ENCODE peak calls at places on chromosomes 16 and 17, in five cellular contexts. P is tibial artery, U is fibroblast of the aortic adventitia, T is cardiac muscle cell, Q is AG09309. M is an unnamed sample.
A peak's percentile ranks its signal among the peaks of the same experiment; 100 is the strongest.

GRCh38 chr17:71869293-71869692 is 251.5 kb upstream of the SOX9 start:
- DNase-seq in P (no peak), U (no peak), T (no peak), Q (no peak), M (no peak)

GRCh38 chr17:7582401-7583252 is 1.0 kb upstream of the MPDU1 start:
- DNase-seq in P (peak; percentile 76), U (no peak), T (no peak), Q (no peak), M (no peak)

GRCh38 chr17:9472541-9472940 is 103.1 kb downstream of the STX8 start:
- DNase-seq in P (no peak), U (no peak), T (peak; percentile 49), Q (no peak), M (no peak)

GRCh38 chr16:683396-684066 is 603 bp downstream of the JMJD8 start:
- DNase-seq in P (no peak), U (no peak), T (no peak), Q (no peak), M (no peak)

GRCh38 chr17:652310-652709 is 62.3 kb downstream of the VPS53 start:
- DNase-seq in P (peak; percentile 91), U (peak; percentile 92), T (peak; percentile 45), Q (no peak), M (no peak)

GRCh38 chr17:66548158-66548557 is 245.7 kb downstream of the PRKCA start:
- DNase-seq in P (no peak), U (no peak), T (no peak), Q (no peak), M (peak; percentile 42)

GRCh38 chr17:27315322-27315721 is 21.4 kb downstream of the WSB1 start:
- DNase-seq in P (peak; percentile 96), U (peak; percentile 94), T (peak; percentile 91), Q (peak; percentile 88), M (no peak)

GRCh38 chr17:75623386-75623785 is 9.8 kb upstream of the SMIM5 start:
- DNase-seq in P (no peak), U (no peak), T (no peak), Q (no peak), M (no peak)

GRCh38 chr17:45823598-45823997 is 21.1 kb upstream of the SPPL2C start:
- DNase-seq in P (no peak), U (no peak), T (no peak), Q (no peak), M (no peak)

GRCh38 chr17:7207120-7208001 is 12.3 kb downstream of the DLG4 start:
- DNase-seq in P (no peak), U (peak; percentile 40), T (peak; percentile 75), Q (no peak), M (no peak)

GRCh38 chr16:75836377-75837010 is 110.2 kb upstream of the CPHXL start:
- DNase-seq in P (no peak), U (no peak), T (no peak), Q (no peak), M (no peak)

GRCh38 chr17:16085066-16085699 is 85.6 kb downstream of the TTC19 start:
- DNase-seq in P (no peak), U (peak; percentile 89), T (peak; percentile 73), Q (peak; percentile 60), M (no peak)

GRCh38 chr17:4433515-4434031 is at the start of gene SPNS3:
- DNase-seq in P (no peak), U (no peak), T (no peak), Q (no peak), M (no peak)

GRCh38 chr16:11402051-11402744 is 56.9 kb downstream of the RMI2 start:
- DNase-seq in P (no peak), U (no peak), T (no peak), Q (no peak), M (no peak)

GRCh38 chr16:87263418-87264052 is 53.7 kb downstream of the C16orf95 start:
- DNase-seq in P (no peak), U (no peak), T (no peak), Q (no peak), M (no peak)

GRCh38 chr17:77303620-77304019 is 162.9 kb downstream of the SEC14L1 start:
- DNase-seq in P (no peak), U (peak; percentile 29), T (peak; percentile 16), Q (no peak), M (no peak)

GRCh38 chr16:27238016-27238587 is 30.5 kb downstream of the NSMCE1 start:
- DNase-seq in P (peak; percentile 68), U (no peak), T (no peak), Q (no peak), M (no peak)

GRCh38 chr16:85451646-85452363 is 161.3 kb upstream of the GSE1 start:
- DNase-seq in P (no peak), U (no peak), T (no peak), Q (no peak), M (no peak)

GRCh38 chr17:74945543-74945942 is 9.8 kb downstream of the OTOP3 start:
- DNase-seq in P (no peak), U (no peak), T (no peak), Q (no peak), M (no peak)

GRCh38 chr17:9368631-9369030 is 207.0 kb downstream of the STX8 start:
- DNase-seq in P (no peak), U (no peak), T (no peak), Q (no peak), M (no peak)

GRCh38 chr17:4551141-4551540 is 4.0 kb downstream of the MYBBP1A start:
- DNase-seq in P (no peak), U (no peak), T (no peak), Q (no peak), M (no peak)

GRCh38 chr17:75840779-75841123 is 3.5 kb downstream of the UNC13D start:
- DNase-seq in P (no peak), U (no peak), T (no peak), Q (no peak), M (no peak)

GRCh38 chr16:87593710-87594258 is 8.5 kb upstream of the JPH3 start:
- DNase-seq in P (no peak), U (no peak), T (no peak), Q (no peak), M (no peak)

GRCh38 chr17:75535119-75535537 is 9.6 kb downstream of the LLGL2 start:
- DNase-seq in P (no peak), U (no peak), T (no peak), Q (no peak), M (no peak)

GRCh38 chr16:9330036-9330545 is 238.6 kb downstream of the HAPSTR1 start:
- DNase-seq in P (peak; percentile 69), U (no peak), T (no peak), Q (no peak), M (no peak)

GRCh38 chr17:44919885-44920564 is 4.7 kb upstream of the GFAP start:
- DNase-seq in P (peak; percentile 87), U (peak; percentile 86), T (peak; percentile 88), Q (peak; percentile 37), M (no peak)

GRCh38 chr17:82528484-82529265 is 9.1 kb downstream of the FOXK2 start:
- DNase-seq in P (peak; percentile 80), U (no peak), T (peak; percentile 12), Q (no peak), M (no peak)

GRCh38 chr17:68634345-68634876 is 33.2 kb upstream of the FAM20A start:
- DNase-seq in P (no peak), U (no peak), T (no peak), Q (no peak), M (no peak)

DNA sequence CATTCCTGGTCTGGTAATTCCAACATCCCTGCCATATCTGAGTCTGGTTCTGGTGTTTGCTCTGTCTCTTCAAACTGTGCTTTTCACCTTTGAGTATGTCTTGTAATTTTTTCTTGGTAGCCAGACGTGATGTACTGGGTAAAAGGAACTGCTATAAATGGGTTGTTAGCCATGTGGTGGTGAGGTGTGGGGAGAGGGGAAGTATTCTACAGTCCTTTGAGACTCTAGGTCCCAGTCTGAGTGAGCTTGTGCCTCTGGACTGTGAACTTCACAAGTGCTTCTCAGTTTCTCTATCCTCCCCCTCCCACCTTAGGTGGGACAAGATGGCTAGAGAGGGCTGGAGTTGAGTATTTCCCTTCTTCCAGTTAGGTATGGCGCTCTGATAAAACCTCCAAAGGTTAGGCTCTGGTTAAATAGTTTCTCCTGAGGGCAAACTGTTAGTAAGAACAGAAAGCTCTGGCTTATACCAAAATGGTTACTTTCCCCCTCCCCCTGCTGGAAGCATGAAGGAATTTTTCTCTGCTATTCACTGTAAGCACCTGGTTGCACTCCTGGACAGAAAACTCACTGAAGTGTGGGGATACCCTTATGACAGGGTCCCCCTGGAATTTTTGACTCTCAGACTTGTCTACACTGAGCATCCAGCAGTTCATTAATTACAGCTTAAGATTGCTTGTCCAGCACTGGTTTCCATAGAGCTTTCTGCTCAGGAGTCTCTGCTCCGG is 87.8 kb downstream of the MARCHF10 start:
- DNase-seq in P (no peak), U (no peak), T (no peak), Q (no peak), M (no peak)
- TF ChIP-seq CTCF in P (no peak), U (peak; percentile 38), T (peak; percentile 34), Q (peak; percentile 33), M (no peak)

GRCh38 chr17:73901661-73902415 is 257.6 kb upstream of the SDK2 start:
- DNase-seq in P (no peak), U (no peak), T (peak; percentile 6), Q (no peak), M (peak; percentile 74)
- H3K4me3 ChIP-seq in P (no peak overlapping the region), U (no peak overlapping the region), T (peak overlapping the region; percentile 33), Q (no peak overlapping the region), M (peak overlapping the region; percentile 29)

DNA sequence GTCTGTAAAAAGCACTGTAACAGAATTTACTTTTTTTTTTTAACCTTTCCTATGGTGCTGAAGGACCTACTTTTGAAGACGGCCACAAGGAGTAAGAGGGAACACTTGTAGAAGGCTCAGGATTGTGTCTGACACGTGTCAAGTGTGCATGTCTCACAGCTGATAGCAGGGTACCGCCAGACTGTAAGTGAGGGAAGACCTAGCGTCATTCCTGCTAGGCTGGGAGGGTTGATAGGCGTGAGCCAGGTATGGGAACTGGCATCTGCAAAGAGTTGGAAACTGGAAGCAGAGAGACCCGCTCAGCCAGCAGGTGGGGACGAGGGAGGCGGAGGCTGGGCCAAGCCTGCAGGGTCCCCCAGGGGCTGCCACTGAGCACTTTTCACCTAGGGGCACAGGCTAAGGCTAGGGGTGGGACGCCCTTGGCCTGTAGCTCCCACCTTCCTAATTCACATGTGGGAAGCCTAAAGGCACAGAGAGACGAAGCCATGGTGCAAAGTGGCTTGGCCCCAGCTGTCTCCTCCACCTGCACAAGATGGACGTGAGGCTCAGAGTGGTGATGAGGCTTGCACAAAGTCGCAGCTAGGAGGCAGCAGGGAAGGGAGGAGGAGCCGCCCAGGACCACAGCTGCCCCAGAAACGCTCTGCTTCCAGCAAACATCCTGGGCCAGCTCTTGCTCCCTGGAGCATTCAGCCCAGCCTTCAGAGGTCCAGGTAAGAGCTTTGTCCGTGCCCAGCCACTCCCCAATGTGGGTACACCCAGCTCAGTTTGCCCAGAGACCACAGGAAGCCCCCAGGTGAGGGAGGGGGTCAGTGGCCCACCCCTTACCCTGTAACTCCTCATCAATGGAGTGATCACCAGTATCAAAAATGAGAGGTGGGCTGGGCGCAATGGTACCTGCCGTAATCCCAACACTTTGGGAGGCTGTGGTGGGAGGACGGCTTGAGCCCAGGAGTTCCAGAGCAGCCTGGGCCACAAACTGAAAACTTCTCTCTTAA is 18.9 kb downstream of the VASN start:
- DNase-seq in P (no peak), U (no peak), T (no peak), Q (no peak), M (no peak)
- TF ChIP-seq CTCF in P (no peak), U (no peak), T (no peak), Q (no peak), M (no peak)

DNA sequence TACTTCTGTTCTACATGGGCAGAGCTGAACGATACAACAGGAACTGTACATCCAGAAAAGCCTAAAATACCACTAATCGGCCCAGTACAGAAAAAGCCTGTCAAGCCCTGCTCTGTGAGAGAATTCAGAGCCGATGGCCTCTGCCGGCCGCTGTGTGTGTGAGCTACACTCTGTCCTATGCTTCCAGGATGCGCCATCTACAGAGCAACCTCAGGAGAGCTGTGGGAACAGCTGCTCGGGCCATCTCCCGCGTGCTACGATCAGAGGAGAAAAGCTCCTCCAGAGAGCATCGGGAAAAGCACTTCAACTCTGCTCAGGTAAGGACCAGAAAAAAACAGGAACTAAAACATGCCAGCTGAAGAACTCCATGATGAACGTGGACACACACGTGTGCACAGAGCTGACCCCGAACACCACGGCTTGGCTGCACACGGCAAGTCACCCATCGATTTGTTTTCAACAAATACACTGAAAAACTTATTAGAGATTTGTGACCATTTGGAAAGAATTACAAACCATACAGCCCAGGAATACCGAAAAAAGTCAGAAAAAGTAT is 115.9 kb downstream of the ANKRD11 start:
- DNase-seq in P (no peak), U (no peak), T (no peak), Q (no peak), M (no peak)
- H3K4me3 ChIP-seq in P (no peak overlapping the region), U (no peak overlapping the region), T (no peak overlapping the region), Q (no peak overlapping the region), M (no peak overlapping the region)

M was measured in vagina.